ENCODE peak calls at places on chromosome 21, in six cellular contexts. One of them, this sample, is unnamed.

GRCh38 chr21:33406493-33406892 is 3.3 kb downstream of the IFNGR2 start:
- DNase-seq in lower lobe of right lung: no peak
- DNase-seq in mucosa of descending colon: no peak
- DNase-seq in astrocyte of the spinal cord: no peak
- DNase-seq in MM.1S: no peak
- DNase-seq in AG09309: no peak
- DNase-seq in this sample: no peak

GRCh38 chr21:15742052-15742451 is 12.3 kb downstream of the USP25 start:
- DNase-seq in lower lobe of right lung: no peak
- DNase-seq in mucosa of descending colon: no peak
- DNase-seq in astrocyte of the spinal cord: no peak
- DNase-seq in MM.1S: no peak
- DNase-seq in AG09309: no peak
- DNase-seq in this sample: no peak

GRCh38 chr21:35529141-35529863 is 480.2 kb upstream of the RUNX1 start:
- DNase-seq in lower lobe of right lung: no peak
- DNase-seq in mucosa of descending colon: peak
- DNase-seq in astrocyte of the spinal cord: peak
- DNase-seq in MM.1S: peak
- DNase-seq in AG09309: no peak
- DNase-seq in this sample: peak

GRCh38 chr21:32415451-32415850 is 2.9 kb downstream of the EVA1C start:
- DNase-seq in lower lobe of right lung: no peak
- DNase-seq in mucosa of descending colon: no peak
- DNase-seq in astrocyte of the spinal cord: no peak
- DNase-seq in MM.1S: no peak
- DNase-seq in AG09309: no peak
- DNase-seq in this sample: no peak

GRCh38 chr21:23743821-23744220 is 1863.5 kb downstream of the MRPL39 start:
- DNase-seq in lower lobe of right lung: no peak
- DNase-seq in mucosa of descending colon: no peak
- DNase-seq in astrocyte of the spinal cord: no peak
- DNase-seq in MM.1S: no peak
- DNase-seq in AG09309: no peak
- DNase-seq in this sample: no peak

GRCh38 chr21:38645282-38645681 is 147.0 kb upstream of the ERG start:
- DNase-seq in lower lobe of right lung: no peak
- DNase-seq in mucosa of descending colon: no peak
- DNase-seq in astrocyte of the spinal cord: peak
- DNase-seq in MM.1S: no peak
- DNase-seq in AG09309: peak
- DNase-seq in this sample: no peak

GRCh38 chr21:25370311-25370744 is 237.0 kb downstream of the MRPL39 start:
- DNase-seq in lower lobe of right lung: no peak
- DNase-seq in mucosa of descending colon: no peak
- DNase-seq in astrocyte of the spinal cord: peak
- DNase-seq in MM.1S: no peak
- DNase-seq in AG09309: peak
- DNase-seq in this sample: no peak

GRCh38 chr21:34072145-34073031 is 990 bp upstream of the MRPS6 start:
- DNase-seq in lower lobe of right lung: no peak
- DNase-seq in mucosa of descending colon: peak
- DNase-seq in astrocyte of the spinal cord: no peak
- DNase-seq in MM.1S: no peak
- DNase-seq in AG09309: no peak
- DNase-seq in this sample: no peak

GRCh38 chr21:36707763-36708511 is 9.0 kb downstream of the SIM2 start:
- DNase-seq in lower lobe of right lung: no peak
- DNase-seq in mucosa of descending colon: no peak
- DNase-seq in astrocyte of the spinal cord: no peak
- DNase-seq in MM.1S: no peak
- DNase-seq in AG09309: no peak
- DNase-seq in this sample: no peak

GRCh38 chr21:36706951-36707762 is 8.2 kb downstream of the SIM2 start:
- DNase-seq in lower lobe of right lung: no peak
- DNase-seq in mucosa of descending colon: no peak
- DNase-seq in astrocyte of the spinal cord: no peak
- DNase-seq in MM.1S: no peak
- DNase-seq in AG09309: no peak
- DNase-seq in this sample: no peak

GRCh38 chr21:36704958-36705678 is 6.2 kb downstream of the SIM2 start:
- DNase-seq in lower lobe of right lung: no peak
- DNase-seq in mucosa of descending colon: no peak
- DNase-seq in astrocyte of the spinal cord: no peak
- DNase-seq in MM.1S: no peak
- DNase-seq in AG09309: no peak
- DNase-seq in this sample: no peak

GRCh38 chr21:36705679-36706481 is 7.0 kb downstream of the SIM2 start:
- DNase-seq in lower lobe of right lung: no peak
- DNase-seq in mucosa of descending colon: no peak
- DNase-seq in astrocyte of the spinal cord: no peak
- DNase-seq in MM.1S: no peak
- DNase-seq in AG09309: no peak
- DNase-seq in this sample: no peak

DNA sequence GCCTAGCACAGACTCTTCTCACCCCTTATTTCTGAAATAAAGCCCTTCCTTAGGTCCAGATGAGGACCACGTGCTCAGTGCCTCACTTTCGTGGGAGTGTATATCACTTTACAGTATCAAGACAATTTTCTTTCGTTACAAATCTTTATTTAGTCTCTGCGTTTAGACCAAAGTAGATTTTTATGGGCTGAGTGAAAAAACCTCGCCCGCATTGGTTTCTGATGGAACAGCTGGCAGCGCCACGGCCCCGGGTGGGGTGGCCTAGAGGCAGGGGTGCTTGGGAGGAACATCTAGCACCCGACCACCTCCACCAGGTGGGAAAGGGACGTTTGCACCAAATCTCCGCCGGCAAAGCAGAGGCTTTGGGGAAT is 7.6 kb downstream of the SIM2 start:
- DNase-seq in lower lobe of right lung: no peak
- DNase-seq in mucosa of descending colon: no peak
- DNase-seq in astrocyte of the spinal cord: no peak
- DNase-seq in MM.1S: no peak
- DNase-seq in AG09309: no peak
- DNase-seq in this sample: no peak
- H3K4me3 ChIP-seq in lower lobe of right lung: no peak
- H3K4me3 ChIP-seq in mucosa of descending colon: no peak
- H3K4me3 ChIP-seq in astrocyte of the spinal cord: no peak
- H3K4me3 ChIP-seq in MM.1S: no peak
- H3K4me3 ChIP-seq in AG09309: no peak
- H3K4me3 ChIP-seq in this sample: no peak

DNA sequence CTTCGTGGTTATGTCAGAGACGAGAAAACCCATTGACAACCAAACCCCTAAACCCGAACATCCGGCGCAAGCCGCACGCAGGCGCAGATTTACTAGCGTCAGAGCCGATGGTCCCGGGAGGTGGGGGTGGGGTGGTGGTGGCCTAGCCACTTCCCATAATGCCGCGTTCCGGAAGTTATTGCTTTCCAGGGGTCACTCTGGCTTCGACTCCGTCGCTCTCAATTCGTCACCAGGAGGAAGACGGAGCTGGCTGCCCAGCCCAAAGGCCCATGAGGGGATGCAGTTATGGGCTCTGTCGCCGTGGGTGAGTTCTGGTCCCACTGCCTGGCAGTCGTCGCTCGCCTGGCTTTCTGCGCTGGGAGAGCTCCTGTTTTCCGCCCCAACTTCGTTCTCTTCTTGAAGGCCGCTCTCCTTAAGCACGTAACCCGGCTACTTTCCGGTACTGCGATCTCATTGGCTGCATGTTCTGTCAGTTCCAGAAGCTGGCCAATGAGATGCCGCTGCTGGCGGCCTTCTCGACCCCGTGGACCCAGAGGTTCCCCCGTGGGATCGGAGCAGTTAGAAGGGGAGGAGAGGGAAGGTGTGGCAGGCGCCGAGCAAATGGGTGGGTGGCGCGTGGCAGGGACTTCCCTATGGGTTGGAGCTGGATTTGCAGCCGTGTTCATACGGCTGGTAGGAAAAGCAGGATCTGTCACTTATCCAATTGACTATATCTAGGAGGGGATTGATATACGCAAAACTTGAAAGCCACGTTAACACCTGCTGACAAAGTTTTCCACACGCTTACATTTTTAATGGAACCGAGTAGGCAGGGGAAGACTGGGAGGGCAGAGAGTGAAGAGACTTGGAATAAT is at the start of gene USP16:
- DNase-seq in lower lobe of right lung: peak
- DNase-seq in mucosa of descending colon: peak
- DNase-seq in astrocyte of the spinal cord: peak
- DNase-seq in MM.1S: peak
- DNase-seq in AG09309: peak
- DNase-seq in this sample: peak
- TF ChIP-seq CTCF in lower lobe of right lung: peak
- TF ChIP-seq CTCF in mucosa of descending colon: peak
- TF ChIP-seq CTCF in astrocyte of the spinal cord: peak
- TF ChIP-seq CTCF in MM.1S: no peak
- TF ChIP-seq CTCF in AG09309: peak
- TF ChIP-seq CTCF in this sample: no peak

GRCh38 chr21:28883931-28884330 is 108.7 kb downstream of the LTN1 start:
- DNase-seq in lower lobe of right lung: no peak
- DNase-seq in mucosa of descending colon: no peak
- DNase-seq in astrocyte of the spinal cord: no peak
- DNase-seq in MM.1S: no peak
- DNase-seq in AG09309: peak
- DNase-seq in this sample: no peak
- H3K4me3 ChIP-seq in lower lobe of right lung: peak
- H3K4me3 ChIP-seq in mucosa of descending colon: no peak
- H3K4me3 ChIP-seq in astrocyte of the spinal cord: no peak
- H3K4me3 ChIP-seq in MM.1S: peak
- H3K4me3 ChIP-seq in AG09309: no peak
- H3K4me3 ChIP-seq in this sample: peak

DNA sequence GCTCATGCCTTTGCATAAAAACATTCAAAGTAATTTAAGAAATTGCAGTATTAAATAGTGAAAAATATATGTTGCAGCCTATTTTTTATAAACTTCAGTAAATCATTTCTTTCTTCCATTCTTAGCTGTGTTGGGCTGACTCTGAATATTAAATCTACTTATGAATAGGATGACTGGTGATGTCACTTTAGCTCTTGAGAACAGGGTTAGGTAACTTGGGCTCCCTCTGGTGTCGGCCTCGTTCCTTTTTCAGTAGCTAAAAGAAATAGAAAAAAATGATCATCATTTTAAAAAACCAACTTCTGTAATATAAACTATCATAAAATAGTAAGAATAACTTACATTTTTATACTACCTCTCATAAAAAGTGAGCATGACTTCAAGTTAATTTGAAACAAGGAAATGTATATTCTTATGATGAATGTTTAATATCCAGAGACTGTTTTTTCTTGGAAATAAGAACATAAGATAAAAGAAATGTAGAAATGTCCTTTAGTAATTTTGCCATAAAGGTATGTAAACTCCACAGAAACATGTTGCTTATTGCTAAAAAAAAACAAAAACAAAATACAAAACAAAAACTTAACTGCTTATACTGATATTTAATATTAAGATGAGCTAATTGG is 26.8 kb upstream of the NCAM2 start:
- DNase-seq in lower lobe of right lung: no peak
- DNase-seq in mucosa of descending colon: peak
- DNase-seq in astrocyte of the spinal cord: peak
- DNase-seq in MM.1S: peak
- DNase-seq in AG09309: no peak
- DNase-seq in this sample: peak
- TF ChIP-seq CTCF in lower lobe of right lung: peak
- TF ChIP-seq CTCF in mucosa of descending colon: no peak
- TF ChIP-seq CTCF in astrocyte of the spinal cord: peak
- TF ChIP-seq CTCF in MM.1S: peak
- TF ChIP-seq CTCF in AG09309: no peak
- TF ChIP-seq CTCF in this sample: peak

DNA sequence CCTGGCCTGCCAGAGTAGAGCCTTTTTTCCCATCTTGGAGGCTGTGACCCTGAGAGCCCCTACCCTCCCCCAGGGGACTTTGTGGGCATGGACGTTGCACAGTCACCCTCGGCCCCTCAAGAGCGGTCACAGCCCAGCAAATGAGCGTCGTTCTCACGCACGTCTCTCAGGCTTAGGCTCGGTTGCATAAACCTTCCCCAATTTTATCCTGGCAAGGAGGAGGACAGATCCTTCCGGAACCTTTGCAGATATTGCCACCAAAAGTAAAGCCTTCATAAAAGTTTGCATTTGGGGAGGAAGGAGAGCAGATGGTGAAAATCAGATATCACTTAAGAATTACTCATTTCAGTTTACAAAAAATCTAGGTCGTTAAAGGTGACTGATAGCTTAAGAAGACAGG is 29.2 kb downstream of the PDE9A start:
- DNase-seq in lower lobe of right lung: no peak
- DNase-seq in mucosa of descending colon: no peak
- DNase-seq in astrocyte of the spinal cord: no peak
- DNase-seq in MM.1S: no peak
- DNase-seq in AG09309: no peak
- DNase-seq in this sample: no peak
- H3K4me3 ChIP-seq in lower lobe of right lung: no peak
- H3K4me3 ChIP-seq in mucosa of descending colon: no peak
- H3K4me3 ChIP-seq in astrocyte of the spinal cord: no peak
- H3K4me3 ChIP-seq in MM.1S: no peak
- H3K4me3 ChIP-seq in AG09309: no peak
- H3K4me3 ChIP-seq in this sample: no peak

DNA sequence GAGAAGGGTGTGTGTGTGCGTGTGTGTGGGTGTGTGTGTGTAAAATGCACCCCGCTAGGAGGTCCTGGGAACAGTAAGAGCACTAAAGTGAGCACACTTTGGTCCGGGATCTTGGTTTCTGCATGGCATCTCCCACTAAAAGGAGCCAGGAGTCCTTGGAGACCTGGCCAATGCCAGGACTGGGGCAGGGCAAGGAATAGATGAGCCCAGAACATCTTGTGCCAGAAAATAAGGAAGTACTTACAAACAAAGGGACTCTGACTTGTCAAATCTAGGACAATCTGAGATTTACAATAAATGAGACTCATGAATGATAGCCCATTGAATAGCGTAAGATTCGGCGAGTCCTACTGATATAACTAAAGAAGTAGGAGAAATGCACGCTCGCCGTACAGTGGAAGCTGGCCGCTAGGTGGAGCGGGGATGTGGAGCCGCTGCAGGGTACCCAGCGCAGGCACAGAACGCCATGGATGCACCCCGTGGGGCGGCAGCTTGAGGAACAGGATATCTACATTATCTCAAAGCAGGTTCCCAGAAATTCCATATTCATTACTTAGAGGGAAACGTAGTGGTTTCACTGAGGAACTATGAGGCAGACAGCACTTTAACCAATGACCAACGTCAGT is 7.1 kb downstream of the SLC37A1 start:
- DNase-seq in lower lobe of right lung: no peak
- DNase-seq in mucosa of descending colon: no peak
- DNase-seq in astrocyte of the spinal cord: no peak
- DNase-seq in MM.1S: no peak
- DNase-seq in AG09309: no peak
- DNase-seq in this sample: no peak
- TF ChIP-seq CTCF in lower lobe of right lung: no peak
- TF ChIP-seq CTCF in mucosa of descending colon: no peak
- TF ChIP-seq CTCF in astrocyte of the spinal cord: peak
- TF ChIP-seq CTCF in MM.1S: no peak
- TF ChIP-seq CTCF in AG09309: no peak
- TF ChIP-seq CTCF in this sample: no peak